ENCODE peak calls at places on chromosomes 11 and 22, in nine cellular contexts. P is WTC11, Q is GM23338, C is Calu3, L is stomach, K is neural progenitor cell, W is gastrocnemius medialis, B is heart right ventricle, Z is tibial nerve. D is an unnamed sample.

GRCh38 chr11:65435981-65436411 is 13.4 kb downstream of the NEAT1 start:
- DNase-seq in Z (no peak), B (no peak), L (peak; percentile 49), C (no peak), Q (no peak), W (peak; percentile 71), K (no peak), P (no peak), D (no peak)

GRCh38 chr11:68321293-68322030 is 9.1 kb downstream of the LRP5 start:
- DNase-seq in L (peak; percentile 66), P (no peak), W (peak; percentile 50), C (no peak), Z (no peak), B (no peak), K (no peak), Q (no peak), D (no peak)

GRCh38 chr22:37163618-37164534 is 14.2 kb upstream of the IL2RB start:
- DNase-seq in C (no peak), P (no peak), Q (no peak), K (no peak), W (no peak), B (no peak), Z (no peak), L (no peak), D (no peak)

GRCh38 chr22:17218341-17218740 is 894 bp downstream of the ADA2 start:
- DNase-seq in C (no peak), W (no peak), K (no peak), B (no peak), Q (no peak), L (no peak), P (no peak), Z (no peak), D (no peak)

GRCh38 chr11:121890377-121890776 is 225.6 kb downstream of the BLID start:
- DNase-seq in Q (no peak), C (no peak), W (no peak), K (no peak), Z (no peak), P (no peak), L (peak; percentile 27), B (no peak), D (no peak)

GRCh38 chr22:20206709-20207215 is 55.9 kb upstream of the CCDC188 start:
- DNase-seq in L (peak; percentile 58), W (no peak), K (no peak), B (no peak), P (no peak), Q (no peak), Z (no peak), C (peak; percentile 44), D (no peak)

GRCh38 chr11:103618532-103618931 is 417.9 kb upstream of the DDI1 start:
- DNase-seq in Q (no peak), B (no peak), W (no peak), C (no peak), Z (no peak), K (no peak), L (no peak), P (no peak), D (no peak)

GRCh38 chr11:133946541-133947297 is 10.0 kb downstream of the IGSF9B start:
- DNase-seq in C (no peak), W (no peak), L (no peak), Z (no peak), P (peak; percentile 43), Q (peak; percentile 39), B (peak; percentile 50), K (peak; percentile 68), D (no peak)

GRCh38 chr11:73978576-73979086 is 4.0 kb downstream of the UCP2 start:
- DNase-seq in W (no peak), C (no peak), Z (no peak), Q (no peak), B (no peak), K (no peak), P (no peak), L (no peak), D (no peak)

GRCh38 chr11:73975479-73975757 is 7.2 kb downstream of the UCP2 start:
- DNase-seq in B (no peak), C (no peak), K (no peak), L (no peak), Z (no peak), Q (no peak), W (no peak), P (no peak), D (no peak)

GRCh38 chr11:73974611-73975478 is 7.8 kb downstream of the UCP2 start:
- DNase-seq in Q (no peak), W (no peak), B (no peak), C (no peak), P (no peak), K (no peak), Z (no peak), L (no peak), D (no peak)

GRCh38 chr11:73977856-73978519 is 4.7 kb downstream of the UCP2 start:
- DNase-seq in W (no peak), L (no peak), Z (no peak), C (no peak), B (no peak), K (no peak), Q (no peak), P (no peak), D (no peak)

DNA sequence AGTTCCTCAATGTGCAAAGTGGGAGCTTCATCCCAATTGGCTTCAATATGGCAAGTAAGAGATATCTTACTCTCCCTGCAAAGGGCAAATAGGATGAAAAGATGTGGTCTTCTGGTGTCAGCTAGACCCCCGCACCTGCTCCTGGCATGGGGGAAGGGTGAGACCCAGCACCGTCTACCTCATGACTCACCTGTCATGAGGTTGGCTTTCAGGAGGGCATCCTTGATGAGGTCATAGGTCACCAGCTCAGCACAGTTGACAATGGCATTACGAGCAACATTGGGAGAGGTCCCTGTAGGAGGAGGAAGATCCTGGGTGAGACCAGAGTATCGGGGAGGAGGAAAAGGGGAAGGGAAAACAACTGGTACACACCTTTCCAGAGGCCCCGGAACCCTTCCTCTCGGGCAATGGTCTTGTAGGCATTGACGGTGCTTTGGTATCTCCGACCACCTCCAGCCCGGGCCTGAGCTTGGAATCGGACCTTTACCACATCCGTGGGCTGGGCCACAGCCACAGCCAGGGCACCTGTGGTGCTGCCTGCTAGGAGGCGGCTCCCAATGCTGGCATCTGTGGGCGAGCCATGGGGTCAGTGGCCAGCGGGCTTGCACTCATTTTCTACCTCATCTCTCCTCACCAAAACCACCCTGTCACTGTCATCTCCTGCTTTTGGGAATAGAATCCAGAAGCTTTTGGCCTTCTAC is 6.0 kb downstream of the UCP2 start:
- DNase-seq in Q (no peak), Z (no peak), B (no peak), C (no peak), K (no peak), W (no peak), P (no peak), L (no peak), D (no peak)
- TF ChIP-seq CTCF in Q (no peak), Z (no peak), B (no peak), C (no peak), K (no peak), W (no peak), P (no peak), L (no peak), D (no peak)

DNA sequence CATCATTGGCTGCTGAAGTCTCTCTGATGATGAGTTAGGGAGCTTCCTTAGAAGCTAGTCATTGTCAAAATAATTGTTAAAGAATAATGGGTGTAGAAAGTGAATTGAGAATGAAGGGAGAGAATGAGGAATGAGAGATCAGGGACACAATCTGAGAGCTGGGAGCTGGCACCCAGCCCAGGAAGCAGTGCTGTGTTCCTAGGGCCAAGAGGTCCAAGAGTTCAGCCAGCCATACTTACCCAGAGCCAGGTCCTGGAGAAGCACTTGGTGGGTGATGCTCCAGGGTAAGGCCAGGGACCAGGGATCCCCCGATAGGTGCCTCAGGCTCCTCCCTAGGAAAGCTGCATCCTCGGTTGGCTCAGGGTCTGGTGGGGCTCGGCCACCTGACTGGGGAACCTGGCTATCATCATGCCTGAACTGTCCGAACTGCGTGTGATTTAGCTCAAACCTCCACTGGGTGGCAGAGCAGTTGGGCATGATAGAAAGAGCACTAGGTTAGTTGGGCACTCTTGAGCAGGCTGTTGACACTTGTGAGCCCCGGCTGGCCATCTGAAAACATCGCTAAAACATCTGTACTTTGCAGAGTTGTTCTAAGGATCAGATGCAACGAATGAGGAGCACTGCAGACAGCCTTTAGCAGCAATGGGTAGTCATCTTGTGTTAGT is 123.9 kb upstream of the NCAM1 start:
- DNase-seq in B (peak; percentile 45), W (no peak), C (no peak), L (peak; percentile 59), P (no peak), Q (peak; percentile 32), Z (no peak), K (no peak), D (no peak)
- TF ChIP-seq CTCF in B (peak; percentile 58), W (no peak), C (no peak), L (no peak), P (no peak), Q (peak; percentile 61), Z (no peak), K (peak; percentile 28), D (no peak)

GRCh38 chr22:28882545-28882877 is 861 bp upstream of the ZNRF3 start:
- DNase-seq in Z (peak; percentile 36), Q (peak; percentile 28), L (no peak), C (no peak), P (no peak), B (peak; percentile 38), K (no peak), W (no peak), D (no peak)

GRCh38 chr22:28884754-28885375 is 1.5 kb downstream of the ZNRF3 start:
- DNase-seq in C (peak; percentile 8), B (no peak), K (peak; percentile 38), Z (no peak), Q (peak; percentile 17), P (no peak), L (no peak), W (no peak), D (no peak)

GRCh38 chr22:28882878-28883656 is at the start of gene ZNRF3:
- DNase-seq in K (peak; percentile 97), L (peak; percentile 95), P (peak; percentile 88), Q (peak; percentile 94), W (peak; percentile 91), C (peak; percentile 91), B (peak; percentile 91), Z (peak; percentile 92), D (peak; percentile 96)

GRCh38 chr22:28883657-28883916 is 215 bp downstream of the ZNRF3 start:
- DNase-seq in L (no peak), K (no peak), C (no peak), Q (no peak), P (no peak), W (no peak), Z (no peak), B (no peak), D (no peak)

GRCh38 chr22:28883917-28884753 is 763 bp downstream of the ZNRF3 start:
- DNase-seq in W (peak; percentile 33), Z (no peak), L (peak; percentile 43), B (peak; percentile 13), C (peak; percentile 67), P (peak; percentile 63), Q (peak; percentile 83), K (peak; percentile 74), D (peak; percentile 31)
- TF ChIP-seq CTCF in W (no peak), Z (no peak), L (no peak), B (no peak), C (peak; percentile 23), P (no peak), Q (no peak), K (peak; percentile 28), D (peak; percentile 36)

DNA sequence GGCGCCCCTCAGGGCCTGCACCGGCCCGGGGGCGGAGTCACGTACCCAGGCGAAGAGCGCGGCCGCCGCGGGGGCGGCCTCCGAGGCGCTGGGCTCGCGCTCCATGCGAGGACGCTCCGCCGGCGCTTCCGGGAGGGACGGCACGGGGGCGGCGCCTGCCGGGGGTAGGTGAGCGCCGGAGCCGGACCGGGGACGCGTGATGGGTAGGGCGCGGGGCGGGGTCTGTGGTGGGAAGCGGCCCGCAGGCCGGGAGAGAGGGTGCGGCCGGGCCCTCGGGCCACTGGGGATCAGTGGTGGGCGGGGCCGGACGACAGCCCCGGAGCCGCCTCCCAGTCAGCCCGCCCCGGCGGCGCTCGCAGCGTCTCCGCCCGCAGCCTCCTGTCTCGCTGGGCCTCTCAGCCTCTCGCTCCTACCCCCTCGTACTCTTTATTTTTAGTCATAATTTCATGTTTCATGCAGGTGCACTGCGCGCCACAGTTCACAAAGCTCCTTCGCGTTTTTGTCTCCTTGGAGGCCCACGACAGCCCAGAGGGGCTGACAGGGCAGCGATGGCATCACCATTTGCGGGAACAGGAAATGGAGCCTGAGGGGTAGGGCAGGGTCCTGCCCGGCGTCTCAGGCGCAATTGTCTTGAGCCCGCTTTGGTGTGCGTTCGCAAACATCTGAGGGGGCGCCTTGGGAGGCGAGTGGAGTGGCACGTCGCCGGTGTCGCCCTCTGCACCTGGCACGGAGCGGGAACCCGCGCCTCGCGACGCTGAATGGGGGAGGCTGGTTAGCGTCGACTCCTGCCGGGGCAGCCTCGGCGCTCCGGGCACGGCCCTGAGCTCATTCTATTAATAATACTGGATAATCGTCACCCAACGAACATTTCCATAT is at the start of gene SERGEF:
- DNase-seq in K (peak; percentile 98), W (peak; percentile 92), Z (peak; percentile 79), Q (peak; percentile 95), L (peak; percentile 97), C (peak; percentile 98), B (peak; percentile 86), P (peak; percentile 94), D (peak; percentile 82)
- TF ChIP-seq CTCF in K (no peak), W (peak; percentile 24), Z (peak; percentile 64), Q (no peak), L (peak; percentile 27), C (no peak), B (peak; percentile 27), P (no peak), D (peak; percentile 24)